ENCODE peak calls at places on chromosomes 16 and 17, in seven cellular contexts. Z, Y, J, D, R, K and L are unnamed samples. For H3K9me3, the result is how much of the 10 kb centered on the place peaks cover.

GRCh38 chr17:30290696-30291570 is 811 bp downstream of the BLMH start:
- DNase-seq in Z (no peak), Y (peak), J (peak), D (peak), R (peak), K (no peak), L (peak)

GRCh38 chr16:80300456-80300855 is 240.3 kb upstream of the DYNLRB2 start:
- DNase-seq in Z (no peak), Y (no peak), J (no peak), D (no peak), R (no peak), K (no peak), L (no peak)

GRCh38 chr17:82734987-82735866 is at the start of gene FN3K:
- DNase-seq in Z (peak), Y (peak), J (peak), D (peak), R (peak), K (no peak), L (no peak)

GRCh38 chr17:32269377-32269776 is 3.7 kb downstream of the RHBDL3 start:
- DNase-seq in Z (no peak), Y (no peak), J (no peak), D (no peak), R (no peak), K (no peak), L (no peak)

GRCh38 chr17:41308918-41309359 is at the start of gene KRTAP16-1:
- DNase-seq in Z (no peak), Y (peak), J (no peak), D (no peak), R (no peak), K (no peak), L (no peak)

GRCh38 chr16:23597003-23597756 is 1.1 kb upstream of the NDUFAB1 start:
- DNase-seq in Z (no peak), Y (peak), J (no peak), D (peak), R (no peak), K (peak), L (no peak)

GRCh38 chr17:78225088-78225865 is 6.2 kb upstream of the TMEM235 start:
- DNase-seq in Z (no peak), Y (no peak), J (no peak), D (no peak), R (no peak), K (no peak), L (no peak)

GRCh38 chr17:35189291-35189690 is 4.9 kb downstream of the SLC35G3 start:
- DNase-seq in Z (no peak), Y (no peak), J (no peak), D (peak), R (no peak), K (no peak), L (no peak)

GRCh38 chr17:57025876-57026275 is 47.9 kb downstream of the SCPEP1 start:
- DNase-seq in Z (no peak), Y (no peak), J (no peak), D (no peak), R (no peak), K (no peak), L (no peak)
- H3K9me3 ChIP-seq in Z (under half), Y (under half), J (under half), D (under half), R (under half), K (under half), L (under half)

GRCh38 chr17:74972973-74973328 is 392 bp upstream of the HID1 start:
- DNase-seq in Z (no peak), Y (no peak), J (no peak), D (no peak), R (no peak), K (no peak), L (no peak)

GRCh38 chr17:74970395-74970794 is 2.2 kb downstream of the HID1 start:
- DNase-seq in Z (no peak), Y (no peak), J (no peak), D (no peak), R (no peak), K (no peak), L (no peak)

GRCh38 chr17:74972107-74972972 is at the start of gene HID1:
- DNase-seq in Z (no peak), Y (peak), J (peak), D (peak), R (peak), K (no peak), L (peak)

GRCh38 chr17:74971842-74972106 is 785 bp downstream of the HID1 start:
- DNase-seq in Z (no peak), Y (no peak), J (no peak), D (no peak), R (no peak), K (no peak), L (no peak)

DNA sequence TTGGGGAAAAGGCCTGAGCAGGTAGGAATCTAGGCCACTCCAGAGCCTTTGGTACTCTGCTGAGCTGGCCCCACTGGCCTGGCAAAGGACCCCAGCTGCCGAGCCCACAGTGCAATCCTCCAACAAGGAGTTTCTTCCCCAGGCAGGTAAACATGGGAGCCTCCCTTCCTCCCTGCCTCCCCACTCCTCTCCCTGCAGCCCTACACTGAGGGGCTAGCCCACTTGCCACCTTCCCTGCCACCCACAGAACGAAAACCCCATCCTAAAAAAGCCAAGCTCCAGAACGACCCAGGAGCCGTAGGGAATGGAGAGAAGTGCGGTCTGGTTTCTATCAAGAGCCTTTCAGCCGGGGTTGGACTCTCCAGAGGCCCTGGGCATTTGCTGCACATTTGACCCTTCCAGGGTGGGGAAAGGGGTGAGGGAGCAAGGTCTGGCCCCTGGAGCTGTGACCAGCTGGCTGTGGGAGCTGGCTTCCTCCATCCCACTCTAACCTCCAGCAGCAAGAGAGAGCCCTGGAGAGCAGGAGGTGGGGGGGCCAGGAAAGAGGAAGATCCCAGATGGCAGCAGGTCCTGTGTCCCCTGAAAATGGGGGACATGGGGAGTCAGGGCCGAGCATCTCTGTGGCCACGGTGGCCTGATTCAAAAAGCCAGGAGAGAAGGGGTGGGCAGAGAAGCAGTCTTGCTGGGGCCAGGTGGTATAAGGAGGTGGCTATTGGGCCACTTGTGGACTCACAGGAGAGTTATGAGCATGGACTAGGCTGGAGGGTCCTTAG is 1.3 kb downstream of the HID1 start:
- DNase-seq in Z (no peak), Y (no peak), J (no peak), D (no peak), R (no peak), K (no peak), L (no peak)
- H3K4me3 ChIP-seq in Z (no peak), Y (peak), J (peak), D (peak), R (no peak), K (peak), L (no peak)

DNA sequence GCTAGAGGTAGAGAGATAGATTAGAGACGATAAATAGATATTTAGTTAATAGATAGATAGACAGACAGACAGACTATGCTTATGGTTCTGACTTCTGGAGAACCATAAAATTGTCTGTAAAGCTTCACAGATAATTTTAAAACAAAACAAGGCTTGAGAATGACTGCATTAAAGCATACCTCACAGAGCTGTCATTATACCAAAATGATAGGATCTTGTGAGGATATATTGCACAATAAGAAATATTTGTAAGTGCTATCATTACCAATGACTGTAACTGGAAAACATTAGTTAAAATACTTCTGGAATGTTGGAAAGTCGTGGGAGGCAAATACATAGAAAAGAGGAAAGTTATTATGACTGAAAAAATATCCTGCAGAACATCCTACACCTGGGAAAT is 3.6 kb upstream of the OR1E1 start:
- DNase-seq in Z (no peak), Y (no peak), J (no peak), D (no peak), R (no peak), K (no peak), L (no peak)
- H3K9me3 ChIP-seq in Z (under half), Y (under half), J (under half), D (under half), R (under half), K (under half), L (under half)

GRCh38 chr17:50122945-50123344 is 7.0 kb downstream of the SAMD14 start:
- DNase-seq in Z (no peak), Y (no peak), J (no peak), D (no peak), R (no peak), K (no peak), L (no peak)

GRCh38 chr17:50127661-50128361 is 2.1 kb downstream of the SAMD14 start:
- DNase-seq in Z (no peak), Y (no peak), J (no peak), D (peak), R (no peak), K (no peak), L (no peak)

GRCh38 chr17:50125420-50125997 is 4.5 kb downstream of the SAMD14 start:
- DNase-seq in Z (no peak), Y (no peak), J (no peak), D (peak), R (no peak), K (no peak), L (no peak)

GRCh38 chr17:50120475-50121253 is 9.3 kb downstream of the SAMD14 start:
- DNase-seq in Z (no peak), Y (no peak), J (no peak), D (no peak), R (no peak), K (no peak), L (no peak)

GRCh38 chr17:50123649-50124349 is 6.2 kb downstream of the SAMD14 start:
- DNase-seq in Z (no peak), Y (no peak), J (no peak), D (no peak), R (no peak), K (no peak), L (no peak)
- H3K4me3 ChIP-seq in Z (no peak), Y (no peak), J (no peak), D (no peak), R (no peak), K (no peak), L (no peak)

DNA sequence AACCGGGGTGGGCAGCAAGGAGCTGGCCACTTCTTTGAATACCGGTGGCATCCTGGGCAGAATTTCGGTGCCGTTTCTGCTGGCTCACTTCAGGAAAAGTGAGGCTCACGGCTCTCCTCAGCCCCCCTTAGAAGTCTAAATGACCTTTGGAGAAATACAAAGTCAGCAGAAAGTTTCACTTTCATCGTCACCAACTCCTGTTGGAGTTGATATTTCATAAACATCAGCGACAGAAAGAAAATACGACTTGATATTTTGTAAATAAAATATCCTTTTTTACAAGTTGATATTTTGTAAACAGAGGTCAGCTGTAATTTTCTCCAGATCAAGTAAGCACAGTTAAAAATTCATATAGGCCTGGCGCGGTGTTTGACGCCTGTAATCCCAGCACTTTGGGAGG is 781 bp downstream of the ZNF75A start:
- DNase-seq in Z (no peak), Y (no peak), J (no peak), D (no peak), R (no peak), K (no peak), L (no peak)
- H3K9me3 ChIP-seq in Z (half or more), Y (half or more), J (under half), D (under half), R (under half), K (half or more), L (under half)

DNA sequence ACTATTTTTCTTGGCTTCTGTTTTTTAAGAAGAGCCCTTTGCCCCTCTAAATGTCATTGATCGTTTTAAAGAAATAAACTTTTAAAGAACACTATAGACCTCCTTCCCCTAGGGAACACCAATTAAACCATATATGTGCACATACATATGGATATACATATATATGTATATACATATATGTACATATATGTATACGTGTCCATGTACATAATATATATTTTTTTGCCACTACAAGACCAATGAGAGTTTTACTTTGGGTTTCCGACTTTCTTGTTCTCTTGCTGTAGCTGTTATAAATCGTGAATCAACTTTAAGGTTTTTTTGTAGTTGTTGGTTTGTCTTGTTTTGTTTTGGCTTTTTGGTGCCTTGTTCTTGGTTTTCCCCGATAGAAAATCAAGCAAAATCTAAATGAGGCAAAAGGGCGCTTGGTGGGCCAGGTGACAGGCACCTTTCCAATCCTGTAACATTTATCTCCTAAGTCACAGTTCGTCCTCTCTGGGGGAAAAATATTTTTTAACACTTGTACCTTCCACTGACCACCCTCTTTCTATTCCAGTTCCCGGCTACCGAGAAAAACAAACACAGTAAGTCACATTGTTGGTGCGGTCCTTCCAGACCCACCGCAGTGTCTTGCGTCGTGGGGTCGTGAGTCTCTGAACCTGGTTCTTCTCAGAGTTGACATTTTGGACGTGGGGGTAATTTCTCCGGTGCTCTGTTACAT is 4.5 kb downstream of the FOXF1 start:
- DNase-seq in Z (no peak), Y (no peak), J (peak), D (no peak), R (no peak), K (no peak), L (no peak)
- H3K4me3 ChIP-seq in Z (peak), Y (peak), J (no peak), D (no peak), R (no peak), K (peak), L (no peak)